ENCODE peak calls at places on chromosome 3, in six cellular contexts. H is mammary epithelial cell; K is IMR-90; F is CD8-positive, alpha-beta memory T cell; I is PC-3; V is psoas muscle. M is an unnamed sample.

GRCh38 chr3:193680220-193680619 is 87.2 kb downstream of the OPA1 start:
- DNase-seq in F (no peak), I (no peak), H (no peak), K (peak; percentile 66), V (no peak), M (no peak)

GRCh38 chr3:173913397-173913796 is 515.9 kb downstream of the NLGN1 start:
- DNase-seq in H (no peak), V (no peak), F (no peak), I (no peak), K (peak; percentile 54), M (no peak)

GRCh38 chr3:9349321-9350117 is 13.3 kb upstream of the THUMPD3 start:
- DNase-seq in H (peak; percentile 81), F (no peak), I (peak; percentile 91), V (no peak), K (peak; percentile 92), M (no peak)

GRCh38 chr3:42159706-42160472 is 68.7 kb downstream of the TRAK1 start:
- DNase-seq in H (peak; percentile 79), I (no peak), F (no peak), V (peak; percentile 50), K (no peak), M (peak; percentile 88)

GRCh38 chr3:173745952-173746682 is 348.6 kb downstream of the NLGN1 start:
- DNase-seq in I (peak; percentile 46), V (no peak), F (no peak), H (peak; percentile 16), K (peak; percentile 56), M (no peak)

GRCh38 chr3:127736801-127737539 is 64.2 kb downstream of the ABTB1 start:
- DNase-seq in F (no peak), I (no peak), H (no peak), K (no peak), V (no peak), M (no peak)

GRCh38 chr3:48268936-48269551 is 28.1 kb downstream of the ZNF589 start:
- DNase-seq in H (peak; percentile 81), I (no peak), K (no peak), F (no peak), V (no peak), M (peak; percentile 37)

GRCh38 chr3:111080357-111080937 is 8.8 kb downstream of the NECTIN3 start:
- DNase-seq in F (no peak), H (peak; percentile 26), K (peak; percentile 78), I (peak; percentile 70), V (no peak), M (no peak)

GRCh38 chr3:61315874-61316273 is 64.6 kb upstream of the FHIT start:
- DNase-seq in I (peak; percentile 5), K (no peak), H (peak; percentile 12), F (no peak), V (no peak), M (no peak)

GRCh38 chr3:49539659-49540560 is 14.4 kb upstream of the BSN start:
- DNase-seq in I (peak; percentile 96), F (peak; percentile 89), K (peak; percentile 91), H (peak; percentile 93), V (peak; percentile 97), M (peak; percentile 89)

GRCh38 chr3:107271787-107272387 is 105.4 kb upstream of the CCDC54 start:
- DNase-seq in H (peak; percentile 35), V (no peak), K (peak; percentile 61), I (peak; percentile 60), F (no peak), M (peak; percentile 10)

GRCh38 chr3:136634821-136635220 is 117.4 kb downstream of the STAG1 start:
- DNase-seq in H (no peak), F (no peak), I (no peak), V (no peak), K (no peak), M (no peak)

GRCh38 chr3:172595648-172596393 is 72.6 kb upstream of the TNFSF10 start:
- DNase-seq in F (peak; percentile 24), V (no peak), H (peak; percentile 65), K (peak; percentile 40), I (peak; percentile 77), M (peak; percentile 64)

GRCh38 chr3:129933471-129933870 is 40.0 kb upstream of the TMCC1 start:
- DNase-seq in V (no peak), I (no peak), K (no peak), F (no peak), H (no peak), M (no peak)

GRCh38 chr3:197733042-197733441 is 3.7 kb downstream of the RUBCN start:
- DNase-seq in I (no peak), V (no peak), H (no peak), K (no peak), F (no peak), M (no peak)
- H3K4me3 ChIP-seq in I (no peak overlapping the region), V (no peak overlapping the region), H (no peak overlapping the region), K (no peak overlapping the region), F (no peak overlapping the region), M (no peak overlapping the region)

DNA sequence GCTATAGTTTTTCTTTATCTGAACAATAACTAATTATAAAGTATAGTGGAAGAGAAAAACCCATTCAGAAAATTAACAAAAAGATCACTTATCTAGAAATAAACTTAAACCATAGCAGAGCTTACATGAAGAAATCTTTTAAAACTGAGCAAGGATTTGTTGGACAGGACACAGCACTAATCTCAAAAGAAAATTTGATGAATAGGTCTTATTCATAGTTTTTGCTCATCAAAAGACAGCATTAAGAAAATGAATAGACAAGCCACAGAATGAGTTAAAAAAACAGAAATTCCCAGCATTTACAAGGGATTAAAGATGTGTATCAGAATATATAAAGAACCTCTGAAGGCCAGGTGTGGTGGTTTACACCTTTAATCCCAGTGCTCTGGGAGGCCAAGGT is 29.5 kb downstream of the PIK3CA start:
- DNase-seq in K (no peak), I (no peak), F (no peak), H (no peak), V (no peak), M (no peak)
- H3K4me1 ChIP-seq in K (peaks cover 8% of the 10 kb centered on the region), I (peaks cover 8% of the 10 kb centered on the region), F (peaks cover 29% of the 10 kb centered on the region), H (peaks cover 5% of the 10 kb centered on the region), V (peaks cover 43% of the 10 kb centered on the region), M (peaks cover 15% of the 10 kb centered on the region)

GRCh38 chr3:197366301-197367044 is 68.1 kb upstream of the DLG1 start:
- DNase-seq in V (no peak), F (no peak), K (no peak), H (peak; percentile 64), I (peak; percentile 96), M (no peak)

GRCh38 chr3:197368330-197368729 is 69.9 kb upstream of the DLG1 start:
- DNase-seq in I (no peak), H (no peak), F (no peak), K (no peak), V (no peak), M (no peak)

GRCh38 chr3:197368821-197369220 is 70.4 kb upstream of the DLG1 start:
- DNase-seq in K (no peak), V (no peak), H (no peak), F (no peak), I (no peak), M (no peak)

GRCh38 chr3:197365621-197366020 is 67.2 kb upstream of the DLG1 start:
- DNase-seq in I (peak; percentile 31), V (no peak), K (no peak), H (no peak), F (no peak), M (no peak)

GRCh38 chr3:197367081-197367780 is 68.8 kb upstream of the DLG1 start:
- DNase-seq in H (peak; percentile 92), K (peak; percentile 82), I (peak; percentile 99), F (no peak), V (no peak), M (no peak)
- H3K27ac ChIP-seq in H (peak overlapping the region; percentile 54), K (no peak overlapping the region), I (peak overlapping the region; percentile 97), F (no peak overlapping the region), V (no peak overlapping the region), M (no peak overlapping the region)

DNA sequence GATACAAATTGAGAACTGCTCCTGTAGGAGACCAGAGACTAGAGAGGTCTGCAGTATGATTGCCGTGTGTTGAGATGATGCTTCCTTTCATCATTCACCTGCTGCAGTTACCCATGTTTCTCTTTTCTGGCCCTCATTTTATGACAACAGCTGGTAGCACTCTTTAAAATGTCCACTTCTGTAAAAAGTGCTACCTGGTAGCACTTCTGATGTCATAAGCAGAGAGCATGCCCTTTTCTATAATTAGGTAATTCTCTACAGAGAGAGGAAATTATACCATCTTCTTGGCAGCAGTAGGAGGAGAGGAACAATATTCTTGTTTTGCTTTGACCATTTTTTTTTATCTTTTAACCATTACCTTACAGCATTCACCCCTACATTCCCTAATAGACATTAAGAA is 123.8 kb downstream of the PPM1L start:
- DNase-seq in I (no peak), V (no peak), H (no peak), K (no peak), F (no peak), M (no peak)
- H3K4me3 ChIP-seq in I (no peak overlapping the region), V (no peak overlapping the region), H (no peak overlapping the region), K (no peak overlapping the region), F (no peak overlapping the region), M (no peak overlapping the region)

GRCh38 chr3:71415708-71416108 is 167.8 kb downstream of the FOXP1 start:
- DNase-seq in K (peak; percentile 22), I (no peak), F (no peak), H (no peak), V (no peak), M (peak; percentile 47)

GRCh38 chr3:71413572-71413971 is 170.0 kb downstream of the FOXP1 start:
- DNase-seq in K (no peak), H (no peak), I (no peak), V (no peak), F (no peak), M (no peak)

GRCh38 chr3:71409352-71409751 is 174.2 kb downstream of the FOXP1 start:
- DNase-seq in F (no peak), H (no peak), V (no peak), K (no peak), I (no peak), M (no peak)

GRCh38 chr3:71416868-71417267 is 166.7 kb downstream of the FOXP1 start:
- DNase-seq in I (peak; percentile 35), K (no peak), H (no peak), V (no peak), F (no peak), M (peak; percentile 26)

DNA sequence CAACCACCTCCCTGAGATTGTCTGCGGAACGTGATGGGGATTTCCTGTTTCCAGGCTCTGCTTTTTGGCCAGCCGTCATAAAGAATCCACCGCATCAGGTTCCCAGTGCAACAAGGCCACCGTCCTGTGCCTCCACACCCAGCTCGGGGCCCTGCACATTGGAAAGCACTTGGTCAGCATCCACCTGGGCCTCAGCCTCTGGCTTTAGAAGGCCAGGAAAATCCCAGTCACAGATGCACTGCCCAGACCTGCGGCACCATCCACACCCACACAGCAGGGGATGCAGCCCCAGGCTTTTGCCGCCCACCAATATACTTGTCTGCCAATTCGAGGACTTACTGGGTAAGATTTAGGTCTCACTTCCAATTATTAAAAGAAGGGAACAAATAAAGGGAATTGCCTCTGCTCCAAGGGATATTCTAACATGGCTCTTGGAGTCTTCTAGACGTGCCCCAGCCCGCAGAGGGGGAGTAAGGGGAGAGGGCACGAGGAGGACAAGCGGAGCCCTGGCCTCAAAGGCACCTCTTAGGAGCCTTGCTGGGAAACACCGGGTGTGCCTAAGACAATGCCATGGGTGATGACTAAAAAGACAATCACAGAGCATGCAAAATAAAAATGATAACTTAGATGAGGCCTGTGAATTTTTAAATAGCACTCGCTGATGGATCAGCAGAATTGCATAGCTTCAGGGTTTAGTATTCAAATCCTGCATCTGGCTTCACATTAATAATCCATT is 169.2 kb downstream of the FOXP1 start:
- DNase-seq in F (no peak), V (no peak), H (peak; percentile 37), I (no peak), K (no peak), M (no peak)
- H3K4me1 ChIP-seq in F (peaks cover 83% of the 10 kb centered on the region), V (no peaks in the 10 kb centered on the region), H (peaks cover 38% of the 10 kb centered on the region), I (peaks cover 3% of the 10 kb centered on the region), K (no peaks in the 10 kb centered on the region), M (peaks cover 37% of the 10 kb centered on the region)

GRCh38 chr3:14489641-14490040 is 50.5 kb downstream of the GRIP2 start:
- DNase-seq in H (no peak), F (no peak), K (no peak), I (no peak), V (peak; percentile 35), M (no peak)
- H3K27ac ChIP-seq in H (no peak overlapping the region), F (no peak overlapping the region), K (no peak overlapping the region), I (no peak overlapping the region), V (no peak overlapping the region), M (no peak overlapping the region)